ENCODE peak calls at places on chromosomes 6 and 20, in eight cellular contexts. P is A673, O is NCI-H526, S is IMR-90, X is GM23248, W is mucosa of gallbladder, U is foreskin fibroblast, Y is neuronal stem cell. D is an unnamed sample.

GRCh38 chr6:146957443-146957842 is 246.8 kb upstream of the STXBP5 start:
- DNase-seq in X (no peak), O (no peak), U (no peak), W (no peak), S (no peak), P (no peak), Y (no peak), D (no peak)

GRCh38 chr6:119483936-119484335 is 134.4 kb upstream of the MAN1A1 start:
- DNase-seq in U (peak), X (peak), Y (no peak), S (no peak), P (no peak), O (no peak), W (no peak), D (no peak)

GRCh38 chr6:136979206-136979605 is 57.1 kb downstream of the SLC35D3 start:
- DNase-seq in P (no peak), S (no peak), Y (no peak), O (no peak), U (no peak), X (no peak), W (no peak), D (no peak)

GRCh38 chr6:154447929-154448328 is 62.6 kb downstream of the CNKSR3 start:
- DNase-seq in Y (no peak), S (peak), X (peak), W (no peak), O (no peak), U (no peak), P (peak), D (no peak)

GRCh38 chr6:19830171-19830570 is 7.0 kb upstream of the ID4 start:
- DNase-seq in P (no peak), X (peak), S (peak), U (no peak), Y (no peak), W (no peak), O (no peak), D (no peak)

GRCh38 chr6:36302227-36302976 is 32.5 kb downstream of the PNPLA1 start:
- DNase-seq in U (peak), S (peak), W (peak), P (peak), Y (peak), X (peak), O (peak), D (peak)

GRCh38 chr6:90187437-90188049 is 109.1 kb downstream of the BACH2 start:
- DNase-seq in S (no peak), X (no peak), O (no peak), P (peak), Y (no peak), W (no peak), U (no peak), D (no peak)

GRCh38 chr20:43839793-43840199 is 74.9 kb upstream of the TOX2 start:
- DNase-seq in X (no peak), P (no peak), O (no peak), S (no peak), Y (no peak), W (no peak), U (no peak), D (no peak)

GRCh38 chr6:100137759-100138158 is 143.7 kb upstream of the MCHR2 start:
- DNase-seq in W (no peak), U (no peak), X (no peak), Y (no peak), S (no peak), P (no peak), O (no peak), D (no peak)

GRCh38 chr20:17343091-17343490 is 116.3 kb downstream of the PCSK2 start:
- DNase-seq in X (peak), W (no peak), O (no peak), Y (no peak), S (no peak), U (no peak), P (no peak), D (no peak)

GRCh38 chr20:60906555-60906954 is 345.5 kb upstream of the CDH4 start:
- DNase-seq in P (no peak), X (no peak), O (no peak), Y (no peak), S (no peak), U (no peak), W (no peak), D (no peak)

GRCh38 chr20:5090191-5090590 is 29.6 kb downstream of the PCNA start:
- DNase-seq in P (no peak), O (no peak), X (no peak), S (no peak), W (peak), U (no peak), Y (no peak), D (no peak)

GRCh38 chr6:43265564-43265963 is 22.3 kb downstream of the TTBK1 start:
- DNase-seq in U (no peak), P (no peak), S (no peak), X (no peak), O (no peak), Y (no peak), W (no peak), D (no peak)

GRCh38 chr6:137097057-137097456 is 52.3 kb upstream of the IL20RA start:
- DNase-seq in O (no peak), U (no peak), P (no peak), S (no peak), X (peak), Y (no peak), W (no peak), D (no peak)

GRCh38 chr6:8268606-8269005 is 166.3 kb upstream of the EEF1E1 start:
- DNase-seq in U (no peak), O (no peak), P (no peak), W (no peak), Y (no peak), X (no peak), S (no peak), D (no peak)

GRCh38 chr20:10476319-10476724 is 41.2 kb downstream of the SLX4IP start:
- DNase-seq in W (no peak), X (peak), P (no peak), Y (no peak), U (peak), O (no peak), S (peak), D (no peak)

GRCh38 chr6:152531659-152532058 is 105.5 kb downstream of the SYNE1 start:
- DNase-seq in U (no peak), P (no peak), S (no peak), X (no peak), Y (no peak), O (no peak), W (no peak), D (no peak)

GRCh38 chr20:1809611-1810510 is 85.3 kb upstream of the SIRPA start:
- DNase-seq in P (no peak), W (no peak), X (peak), O (no peak), U (peak), Y (no peak), S (peak), D (no peak)

GRCh38 chr20:56843386-56843785 is 214.3 kb downstream of the TFAP2C start:
- DNase-seq in X (peak), U (no peak), P (no peak), S (no peak), O (no peak), Y (no peak), W (no peak), D (no peak)

GRCh38 chr6:106704327-106704726 is 74.9 kb downstream of the QRSL1 start:
- DNase-seq in O (no peak), P (no peak), S (no peak), Y (no peak), X (no peak), W (no peak), U (no peak), D (no peak)

GRCh38 chr20:62761759-62762131 is 34.5 kb upstream of the MRGBP start:
- DNase-seq in S (no peak), P (no peak), W (no peak), O (no peak), X (no peak), U (no peak), Y (no peak), D (no peak)

GRCh38 chr6:87198496-87198895 is 43.1 kb downstream of the ZNF292 start:
- DNase-seq in Y (no peak), P (no peak), W (no peak), S (peak), U (peak), O (no peak), X (peak), D (no peak)

GRCh38 chr6:100121854-100122609 is 128.0 kb upstream of the MCHR2 start:
- DNase-seq in Y (no peak), W (no peak), S (no peak), U (no peak), O (no peak), P (no peak), X (peak), D (no peak)

GRCh38 chr20:46119028-46119546 is 973 bp downstream of the CD40 start:
- DNase-seq in U (no peak), S (no peak), X (no peak), P (no peak), W (no peak), Y (no peak), O (no peak), D (no peak)

GRCh38 chr6:6696867-6697531 is 108.5 kb downstream of the LY86 start:
- DNase-seq in O (peak), X (peak), W (no peak), S (peak), Y (peak), U (peak), P (peak), D (no peak)

GRCh38 chr6:161922631-161923119 is 648.8 kb upstream of the AGPAT4 start:
- DNase-seq in S (peak), P (peak), U (peak), X (peak), Y (no peak), O (peak), W (peak), D (no peak)

D was measured in activated T-cell treated with anti-CD3 and anti-CD28 coated beads for 4 hours.